ENCODE peak calls at places on chromosomes 11 and 22, in six cellular contexts. One of them, this sample, is unnamed. For H3K4me1, the result is how much of the 10 kb centered on the place peaks cover.

GRCh38 chr11:626475-627272 is at the start of gene SCT:
- DNase-seq in right lobe of liver: no peak
- DNase-seq in IMR-90: no peak
- DNase-seq in gastrocnemius medialis: no peak
- DNase-seq in heart left ventricle: no peak
- DNase-seq in body of pancreas: no peak
- DNase-seq in this sample: no peak

GRCh38 chr11:103529217-103529684 is 420.0 kb downstream of the DYNC2H1 start:
- DNase-seq in gastrocnemius medialis: no peak
- DNase-seq in right lobe of liver: no peak
- DNase-seq in body of pancreas: no peak
- DNase-seq in heart left ventricle: no peak
- DNase-seq in IMR-90: peak
- DNase-seq in this sample: no peak

GRCh38 chr11:16976360-16976759 is 37.9 kb downstream of the PLEKHA7 start:
- DNase-seq in right lobe of liver: no peak
- DNase-seq in heart left ventricle: no peak
- DNase-seq in gastrocnemius medialis: no peak
- DNase-seq in body of pancreas: no peak
- DNase-seq in IMR-90: no peak
- DNase-seq in this sample: no peak

GRCh38 chr22:46618667-46619066 is 1.5 kb upstream of the GRAMD4 start:
- DNase-seq in IMR-90: no peak
- DNase-seq in right lobe of liver: no peak
- DNase-seq in heart left ventricle: peak
- DNase-seq in body of pancreas: no peak
- DNase-seq in gastrocnemius medialis: no peak
- DNase-seq in this sample: no peak

GRCh38 chr22:36368359-36368983 is 19.3 kb downstream of the MYH9 start:
- DNase-seq in body of pancreas: no peak
- DNase-seq in heart left ventricle: no peak
- DNase-seq in gastrocnemius medialis: no peak
- DNase-seq in IMR-90: peak
- DNase-seq in right lobe of liver: no peak
- DNase-seq in this sample: no peak

GRCh38 chr22:50310209-50310722 is 2.8 kb upstream of the PLXNB2 start:
- DNase-seq in heart left ventricle: peak
- DNase-seq in IMR-90: no peak
- DNase-seq in right lobe of liver: no peak
- DNase-seq in body of pancreas: no peak
- DNase-seq in gastrocnemius medialis: no peak
- DNase-seq in this sample: no peak

GRCh38 chr11:24828938-24829337 is 332.1 kb downstream of the LUZP2 start:
- DNase-seq in gastrocnemius medialis: no peak
- DNase-seq in heart left ventricle: no peak
- DNase-seq in body of pancreas: no peak
- DNase-seq in IMR-90: no peak
- DNase-seq in right lobe of liver: no peak
- DNase-seq in this sample: no peak

GRCh38 chr11:61507962-61508824 is at the start of gene LRRC10B:
- DNase-seq in heart left ventricle: no peak
- DNase-seq in body of pancreas: peak
- DNase-seq in gastrocnemius medialis: no peak
- DNase-seq in right lobe of liver: no peak
- DNase-seq in IMR-90: no peak
- DNase-seq in this sample: no peak

GRCh38 chr11:99555506-99555905 is 534.8 kb downstream of the CNTN5 start:
- DNase-seq in heart left ventricle: no peak
- DNase-seq in gastrocnemius medialis: no peak
- DNase-seq in body of pancreas: no peak
- DNase-seq in IMR-90: no peak
- DNase-seq in right lobe of liver: no peak
- DNase-seq in this sample: no peak

GRCh38 chr11:20031155-20032001 is 128.9 kb downstream of the DBX1 start:
- DNase-seq in heart left ventricle: no peak
- DNase-seq in body of pancreas: no peak
- DNase-seq in right lobe of liver: no peak
- DNase-seq in IMR-90: peak
- DNase-seq in gastrocnemius medialis: no peak
- DNase-seq in this sample: no peak

GRCh38 chr22:21816787-21817496 is 50.5 kb downstream of the MAPK1 start:
- DNase-seq in right lobe of liver: no peak
- DNase-seq in body of pancreas: peak
- DNase-seq in gastrocnemius medialis: no peak
- DNase-seq in heart left ventricle: no peak
- DNase-seq in IMR-90: peak
- DNase-seq in this sample: no peak

GRCh38 chr11:73939096-73939495 is 11.7 kb upstream of the DNAJB13 start:
- DNase-seq in body of pancreas: no peak
- DNase-seq in heart left ventricle: no peak
- DNase-seq in IMR-90: no peak
- DNase-seq in right lobe of liver: no peak
- DNase-seq in gastrocnemius medialis: no peak
- DNase-seq in this sample: no peak

GRCh38 chr11:17366491-17366890 is 14.9 kb downstream of the NCR3LG1 start:
- DNase-seq in right lobe of liver: no peak
- DNase-seq in IMR-90: no peak
- DNase-seq in body of pancreas: no peak
- DNase-seq in gastrocnemius medialis: no peak
- DNase-seq in heart left ventricle: no peak
- DNase-seq in this sample: no peak

GRCh38 chr11:69915501-69916250 is 96.5 kb upstream of the FGF3 start:
- DNase-seq in gastrocnemius medialis: peak
- DNase-seq in body of pancreas: peak
- DNase-seq in IMR-90: peak
- DNase-seq in right lobe of liver: peak
- DNase-seq in heart left ventricle: peak
- DNase-seq in this sample: peak

DNA sequence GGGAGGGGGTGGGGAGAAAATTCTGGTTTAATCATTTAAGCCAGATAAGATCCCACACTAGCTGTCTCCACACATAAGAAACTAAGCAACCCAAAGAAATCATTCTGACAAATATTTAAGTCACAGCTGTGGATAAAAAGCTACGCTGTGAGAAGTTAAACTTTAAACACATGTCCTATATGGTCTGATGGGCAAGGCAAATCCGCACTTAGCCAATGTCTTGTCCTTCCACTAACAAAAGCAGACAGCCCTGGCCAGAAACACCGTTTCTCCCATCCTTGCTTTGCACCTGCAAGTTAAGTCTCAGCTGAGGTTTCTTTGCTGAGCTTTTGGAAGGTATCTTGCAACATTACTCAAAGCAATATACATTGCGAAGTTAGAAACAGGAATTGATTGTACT is 68.0 kb downstream of the ETS1 start:
- DNase-seq in IMR-90: no peak
- DNase-seq in heart left ventricle: no peak
- DNase-seq in gastrocnemius medialis: no peak
- DNase-seq in body of pancreas: no peak
- DNase-seq in right lobe of liver: no peak
- DNase-seq in this sample: no peak
- TF ChIP-seq POLR2A in IMR-90: peak
- TF ChIP-seq POLR2A in heart left ventricle: no peak
- TF ChIP-seq POLR2A in gastrocnemius medialis: no peak
- TF ChIP-seq POLR2A in body of pancreas: no peak
- TF ChIP-seq POLR2A in right lobe of liver: no peak
- TF ChIP-seq POLR2A in this sample: no peak

GRCh38 chr11:68371176-68372041 is 59.0 kb downstream of the LRP5 start:
- DNase-seq in IMR-90: no peak
- DNase-seq in gastrocnemius medialis: peak
- DNase-seq in right lobe of liver: peak
- DNase-seq in body of pancreas: no peak
- DNase-seq in heart left ventricle: peak
- DNase-seq in this sample: no peak
- H3K4me3 ChIP-seq in IMR-90: no peak
- H3K4me3 ChIP-seq in gastrocnemius medialis: no peak
- H3K4me3 ChIP-seq in right lobe of liver: no peak
- H3K4me3 ChIP-seq in body of pancreas: no peak
- H3K4me3 ChIP-seq in heart left ventricle: no peak
- H3K4me3 ChIP-seq in this sample: no peak

GRCh38 chr11:125886997-125887372 is 483 bp upstream of the HYLS1 start:
- DNase-seq in IMR-90: no peak
- DNase-seq in right lobe of liver: no peak
- DNase-seq in heart left ventricle: peak
- DNase-seq in body of pancreas: peak
- DNase-seq in gastrocnemius medialis: no peak
- DNase-seq in this sample: no peak

GRCh38 chr11:125883375-125883774 is 4.1 kb upstream of the HYLS1 start:
- DNase-seq in right lobe of liver: no peak
- DNase-seq in body of pancreas: no peak
- DNase-seq in gastrocnemius medialis: no peak
- DNase-seq in IMR-90: no peak
- DNase-seq in heart left ventricle: no peak
- DNase-seq in this sample: no peak

DNA sequence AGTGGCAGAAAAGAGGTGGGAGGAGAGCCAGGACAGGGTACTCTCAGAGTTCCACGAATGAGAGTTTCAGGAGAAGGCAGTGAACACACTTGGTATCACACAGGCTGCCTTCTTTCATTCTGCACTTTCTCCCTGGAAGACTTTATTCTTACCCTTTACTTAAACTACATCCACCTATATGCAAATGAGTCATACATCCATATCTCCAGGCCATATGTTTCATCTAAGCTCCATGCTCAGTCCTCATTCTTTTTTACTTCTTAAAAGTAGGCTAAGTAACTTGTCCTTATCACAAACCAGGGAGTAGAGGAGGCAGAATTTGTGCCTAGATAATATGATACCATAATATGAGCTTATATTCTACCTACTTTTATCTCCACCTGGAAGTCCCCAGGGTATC is 6.2 kb upstream of the HYLS1 start:
- DNase-seq in right lobe of liver: no peak
- DNase-seq in body of pancreas: no peak
- DNase-seq in gastrocnemius medialis: no peak
- DNase-seq in heart left ventricle: no peak
- DNase-seq in IMR-90: no peak
- DNase-seq in this sample: no peak
- H3K4me1 ChIP-seq in right lobe of liver: under half
- H3K4me1 ChIP-seq in body of pancreas: under half
- H3K4me1 ChIP-seq in gastrocnemius medialis: under half
- H3K4me1 ChIP-seq in heart left ventricle: under half
- H3K4me1 ChIP-seq in IMR-90: under half
- H3K4me1 ChIP-seq in this sample: under half

DNA sequence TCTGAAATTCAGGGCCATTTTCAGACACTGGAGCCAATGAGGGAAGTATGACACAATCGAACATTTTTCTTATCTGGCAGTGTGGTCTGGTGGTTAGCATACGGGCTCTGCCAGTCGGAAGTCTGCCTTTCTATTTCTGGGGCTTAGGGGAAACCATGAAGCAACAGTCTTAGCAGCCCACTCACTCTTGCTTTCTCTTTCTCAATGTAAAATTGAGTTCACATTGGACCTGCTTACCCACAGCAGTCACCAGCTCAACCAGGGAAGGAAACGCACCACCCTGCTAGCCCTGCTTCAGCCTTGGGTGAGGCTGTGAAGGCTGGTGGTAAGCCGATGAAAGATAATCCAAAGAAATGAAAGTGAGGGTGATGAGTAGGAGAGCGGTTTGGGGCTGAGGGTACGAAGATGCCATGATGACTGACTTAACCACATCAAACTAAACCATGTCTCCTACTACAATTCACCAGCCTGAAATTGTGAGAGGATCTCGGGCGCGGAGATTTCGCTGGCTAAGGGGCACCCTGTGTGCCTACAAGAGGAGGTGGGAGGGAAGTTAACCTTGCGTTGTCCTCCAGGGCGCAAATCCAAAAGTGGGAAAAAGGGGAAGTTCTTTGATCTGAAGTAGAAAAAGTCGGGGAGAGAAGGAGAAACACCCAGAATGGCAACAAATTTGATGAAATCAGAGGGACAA is 2.0 kb upstream of the LMO2 start:
- DNase-seq in body of pancreas: no peak
- DNase-seq in heart left ventricle: no peak
- DNase-seq in IMR-90: no peak
- DNase-seq in right lobe of liver: no peak
- DNase-seq in gastrocnemius medialis: no peak
- DNase-seq in this sample: no peak
- TF ChIP-seq POLR2A in body of pancreas: no peak
- TF ChIP-seq POLR2A in heart left ventricle: no peak
- TF ChIP-seq POLR2A in IMR-90: no peak
- TF ChIP-seq POLR2A in right lobe of liver: no peak
- TF ChIP-seq POLR2A in gastrocnemius medialis: no peak
- TF ChIP-seq POLR2A in this sample: peak

DNA sequence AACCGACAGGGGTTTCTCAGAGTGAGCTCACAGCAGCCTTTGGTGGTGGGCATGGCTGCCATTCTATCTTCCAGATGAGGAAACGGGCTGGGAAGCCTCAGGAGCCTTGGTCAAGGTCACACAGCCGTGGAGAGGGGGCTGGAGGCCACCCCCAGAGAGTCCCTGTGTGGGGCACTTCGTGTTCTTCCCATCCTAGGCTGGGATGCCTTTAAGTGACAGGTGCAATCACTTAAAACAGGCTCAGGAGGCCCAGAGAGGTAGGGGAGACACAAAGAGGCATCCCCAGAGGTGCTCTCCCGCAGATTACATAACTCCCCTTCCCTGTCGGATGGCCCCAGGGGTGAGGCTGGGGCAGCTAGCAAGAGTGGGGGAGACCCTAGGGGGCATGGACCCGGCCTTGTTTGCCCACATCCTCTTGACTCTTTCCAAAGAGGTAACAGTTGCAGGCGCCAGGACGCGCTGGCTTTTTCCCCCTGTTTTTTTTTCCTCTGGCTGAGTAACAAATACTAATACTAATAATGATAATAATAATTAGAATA is 17.5 kb upstream of the SHISAL1 start:
- DNase-seq in body of pancreas: no peak
- DNase-seq in right lobe of liver: no peak
- DNase-seq in heart left ventricle: no peak
- DNase-seq in IMR-90: no peak
- DNase-seq in gastrocnemius medialis: no peak
- DNase-seq in this sample: no peak
- H3K4me3 ChIP-seq in body of pancreas: no peak
- H3K4me3 ChIP-seq in right lobe of liver: no peak
- H3K4me3 ChIP-seq in heart left ventricle: peak
- H3K4me3 ChIP-seq in IMR-90: no peak
- H3K4me3 ChIP-seq in gastrocnemius medialis: no peak
- H3K4me3 ChIP-seq in this sample: no peak

GRCh38 chr11:78349614-78350013 is 68.0 kb downstream of the GAB2 start:
- DNase-seq in heart left ventricle: no peak
- DNase-seq in IMR-90: peak
- DNase-seq in body of pancreas: no peak
- DNase-seq in gastrocnemius medialis: no peak
- DNase-seq in right lobe of liver: no peak
- DNase-seq in this sample: no peak

GRCh38 chr11:78347956-78348355 is 69.7 kb downstream of the GAB2 start:
- DNase-seq in right lobe of liver: no peak
- DNase-seq in IMR-90: no peak
- DNase-seq in heart left ventricle: no peak
- DNase-seq in gastrocnemius medialis: no peak
- DNase-seq in body of pancreas: no peak
- DNase-seq in this sample: no peak

GRCh38 chr11:78350101-78350645 is 67.4 kb downstream of the GAB2 start:
- DNase-seq in heart left ventricle: no peak
- DNase-seq in IMR-90: peak
- DNase-seq in body of pancreas: no peak
- DNase-seq in right lobe of liver: no peak
- DNase-seq in gastrocnemius medialis: no peak
- DNase-seq in this sample: no peak

GRCh38 chr11:78350646-78351165 is 66.9 kb downstream of the GAB2 start:
- DNase-seq in IMR-90: peak
- DNase-seq in right lobe of liver: no peak
- DNase-seq in gastrocnemius medialis: peak
- DNase-seq in heart left ventricle: no peak
- DNase-seq in body of pancreas: no peak
- DNase-seq in this sample: no peak

GRCh38 chr11:78349114-78349513 is 68.5 kb downstream of the GAB2 start:
- DNase-seq in body of pancreas: no peak
- DNase-seq in IMR-90: no peak
- DNase-seq in right lobe of liver: no peak
- DNase-seq in gastrocnemius medialis: no peak
- DNase-seq in heart left ventricle: no peak
- DNase-seq in this sample: no peak
- H3K4me1 ChIP-seq in body of pancreas: under half
- H3K4me1 ChIP-seq in IMR-90: under half
- H3K4me1 ChIP-seq in right lobe of liver: under half
- H3K4me1 ChIP-seq in gastrocnemius medialis: under half
- H3K4me1 ChIP-seq in heart left ventricle: under half
- H3K4me1 ChIP-seq in this sample: under half